ENCODE peak calls at places on chromosomes 6 and 20, in five cellular contexts. D is HCT116, S is upper lobe of left lung, O is body of pancreas, P is adrenal gland. J is an unnamed sample.

GRCh38 chr6:134534708-134535149 is 216.8 kb upstream of the SGK1 start:
- DNase-seq in S (no peak), D (no peak), O (no peak), P (no peak), J (no peak)

GRCh38 chr6:112061605-112062004 is 7.7 kb downstream of the CCN6 start:
- DNase-seq in P (no peak), D (no peak), S (no peak), O (no peak), J (no peak)

GRCh38 chr6:153852481-153852880 is 186.6 kb upstream of the OPRM1 start:
- DNase-seq in O (peak; percentile 52), P (no peak), S (no peak), D (no peak), J (no peak)

GRCh38 chr6:26351544-26351953 is 13.4 kb upstream of the BTN3A2 start:
- DNase-seq in S (no peak), P (peak; percentile 65), D (peak; percentile 76), O (no peak), J (no peak)

GRCh38 chr6:107807186-107807585 is 16.9 kb downstream of the SCML4 start:
- DNase-seq in D (no peak), S (no peak), P (no peak), O (no peak), J (no peak)

GRCh38 chr6:41504526-41505021 is 41.6 kb upstream of the FOXP4 start:
- DNase-seq in P (no peak), O (no peak), D (no peak), S (no peak), J (no peak)

GRCh38 chr6:169890049-169890448 is 138.6 kb downstream of the ERMARD start:
- DNase-seq in O (no peak), P (no peak), S (no peak), D (no peak), J (no peak)

GRCh38 chr6:1351381-1352008 is 37.9 kb upstream of the FOXF2 start:
- DNase-seq in D (no peak), S (no peak), P (no peak), O (no peak), J (no peak)

GRCh38 chr20:40493071-40493470 is 196.0 kb downstream of the MAFB start:
- DNase-seq in O (peak; percentile 18), P (peak; percentile 78), S (no peak), D (no peak), J (no peak)

GRCh38 chr6:110255356-110255755 is 75.1 kb downstream of the CDC40 start:
- DNase-seq in D (no peak), O (no peak), S (no peak), P (no peak), J (no peak)

GRCh38 chr6:148364056-148364844 is 21.6 kb downstream of the SASH1 start:
- DNase-seq in P (peak; percentile 55), D (no peak), S (no peak), O (no peak), J (no peak)

GRCh38 chr6:155521719-155522118 is 66.1 kb upstream of the NOX3 start:
- DNase-seq in P (no peak), S (no peak), O (no peak), D (no peak), J (no peak)

GRCh38 chr6:137736048-137736846 is 130.8 kb upstream of the TNFAIP3 start:
- DNase-seq in P (no peak), S (no peak), O (no peak), D (no peak), J (no peak)

GRCh38 chr6:149094934-149095341 is 222.6 kb upstream of the TAB2 start:
- DNase-seq in P (no peak), S (no peak), D (no peak), O (no peak), J (no peak)

GRCh38 chr20:23106271-23106851 is 20.2 kb upstream of the CD93 start:
- DNase-seq in P (no peak), O (no peak), S (no peak), D (no peak), J (no peak)

GRCh38 chr6:161374971-161375873 is 101.4 kb upstream of the AGPAT4 start:
- DNase-seq in P (peak; percentile 81), S (peak; percentile 77), D (no peak), O (peak; percentile 39), J (peak; percentile 29)

GRCh38 chr6:152310371-152310954 is 326.7 kb downstream of the SYNE1 start:
- DNase-seq in P (no peak), D (no peak), S (no peak), O (no peak), J (no peak)

GRCh38 chr6:65064844-65065243 is 642.2 kb downstream of the EYS start:
- DNase-seq in O (no peak), S (no peak), P (no peak), D (no peak), J (no peak)

GRCh38 chr6:35320031-35320410 is 22.3 kb upstream of the PPARD start:
- DNase-seq in S (no peak), P (no peak), O (no peak), D (no peak), J (no peak)

GRCh38 chr20:7094438-7094997 is 327.0 kb downstream of the BMP2 start:
- DNase-seq in O (peak; percentile 21), P (no peak), D (peak; percentile 4), S (no peak), J (no peak)

GRCh38 chr20:50120935-50121693 is 8.2 kb upstream of the UBE2V1 start:
- DNase-seq in O (peak; percentile 79), P (peak; percentile 90), S (no peak), D (peak; percentile 56), J (peak; percentile 50)

GRCh38 chr6:131914967-131915751 is 36.0 kb downstream of the CCN2 start:
- DNase-seq in O (peak; percentile 74), P (peak; percentile 84), D (peak; percentile 68), S (no peak), J (peak; percentile 49)

GRCh38 chr6:12813321-12813720 is 96.8 kb downstream of the PHACTR1 start:
- DNase-seq in O (no peak), D (no peak), P (no peak), S (no peak), J (no peak)

DNA sequence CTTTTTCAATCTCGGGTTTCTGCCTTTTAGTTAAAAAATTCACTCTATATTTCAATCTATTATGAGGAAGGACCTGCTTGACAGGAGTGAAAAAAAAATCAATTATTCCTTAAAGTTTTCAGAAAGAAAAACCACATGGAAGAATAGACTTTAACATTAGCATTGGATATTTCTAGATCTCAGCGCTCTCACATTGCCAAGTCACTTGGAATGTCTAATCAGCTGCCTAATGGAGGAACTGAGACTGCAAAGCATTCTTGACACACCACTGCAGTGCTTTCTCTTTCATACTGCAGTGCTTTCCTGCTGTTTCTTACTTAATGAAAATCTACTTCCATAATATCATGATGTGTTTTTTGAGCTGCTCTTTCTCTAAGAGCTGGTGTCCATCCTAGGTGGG is 20.4 kb upstream of the MCM3 start:
- DNase-seq in P (no peak), S (no peak), D (no peak), O (no peak), J (no peak)
- H3K4me3 ChIP-seq in P (no peak overlapping the region), S (no peak overlapping the region), D (no peak overlapping the region), O (no peak overlapping the region), J (no peak overlapping the region)

DNA sequence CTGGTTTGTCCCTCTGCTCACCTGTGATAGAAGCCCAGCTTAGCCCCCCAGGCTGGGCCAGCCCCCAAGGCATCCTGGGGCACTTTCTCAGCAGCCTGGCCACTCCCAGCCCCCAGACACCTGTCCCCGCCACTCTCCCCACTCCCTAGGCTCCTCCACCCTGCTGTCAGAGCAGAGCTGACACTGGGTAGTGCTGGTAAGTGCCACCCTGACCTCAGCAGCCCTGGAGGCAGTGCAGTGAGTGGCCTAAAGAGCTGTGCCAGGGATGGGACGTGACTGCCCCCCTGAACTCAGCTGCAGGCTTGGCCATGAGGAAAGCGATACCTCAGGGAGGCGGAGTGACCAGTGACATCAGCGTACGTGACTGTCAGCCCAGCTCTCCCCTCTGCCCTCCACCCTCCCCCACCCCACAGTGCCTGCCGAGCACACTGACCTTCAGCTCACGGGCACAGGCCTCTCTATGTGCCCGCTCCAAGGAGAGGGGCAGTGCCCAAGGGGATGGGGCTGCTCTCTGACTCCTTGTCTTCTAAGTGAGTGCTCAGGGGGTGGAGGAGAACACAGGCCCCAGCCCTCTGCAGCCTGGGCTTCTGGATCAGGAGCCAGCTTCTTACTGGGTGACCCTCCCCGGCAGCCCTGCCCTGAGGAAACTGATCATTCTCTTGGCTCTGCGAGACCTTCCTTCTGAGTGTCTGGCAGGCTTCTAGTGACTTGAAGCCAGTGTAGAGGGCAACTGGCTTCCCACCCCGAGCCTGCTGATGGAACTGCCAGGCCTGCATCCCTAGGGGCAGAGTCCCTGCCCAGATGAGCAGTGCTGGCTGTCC is 172.7 kb downstream of the MRPL14 start:
- DNase-seq in O (peak; percentile 11), D (no peak), S (peak; percentile 34), P (peak; percentile 88), J (no peak)
- TF ChIP-seq POLR2A in O (no peak), D (no peak), S (no peak), P (no peak), J (no peak)

GRCh38 chr20:19757973-19758887 is at the start of gene RIN2:
- DNase-seq in P (peak; percentile 94), D (peak; percentile 21), S (peak; percentile 93), O (peak; percentile 87), J (peak; percentile 91)

GRCh38 chr20:19757487-19757972 is 528 bp upstream of the RIN2 start:
- DNase-seq in P (peak; percentile 91), O (peak; percentile 76), S (peak; percentile 95), D (no peak), J (peak; percentile 84)

GRCh38 chr20:19761853-19762252 is 3.8 kb downstream of the RIN2 start:
- DNase-seq in P (peak; percentile 33), O (no peak), S (no peak), D (no peak), J (no peak)

GRCh38 chr20:19758888-19759331 is 852 bp downstream of the RIN2 start:
- DNase-seq in D (no peak), S (peak; percentile 92), O (peak; percentile 54), P (peak; percentile 72), J (peak; percentile 67)

DNA sequence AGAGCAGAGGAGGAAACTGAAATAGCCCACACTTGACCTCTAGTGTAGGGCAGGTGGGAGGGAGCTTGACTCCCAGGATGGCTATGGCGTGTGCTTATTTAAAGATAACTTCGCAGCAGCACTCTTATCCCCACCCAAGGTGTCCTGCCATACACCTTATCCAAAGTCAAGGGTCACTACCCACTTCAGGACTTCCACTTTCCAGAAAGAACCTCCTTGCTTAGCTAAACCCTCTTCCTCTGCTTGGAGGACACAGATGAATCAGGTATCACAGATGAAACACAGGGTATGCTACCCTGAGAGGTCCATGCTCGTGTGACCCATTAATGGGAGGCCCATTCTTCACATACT is 2.3 kb downstream of the RIN2 start:
- DNase-seq in P (no peak), S (no peak), D (no peak), O (no peak), J (no peak)
- H3K27ac ChIP-seq in P (no peak overlapping the region), S (peak overlapping the region; percentile 100), D (no peak overlapping the region), O (no peak overlapping the region), J (no peak overlapping the region)

DNA sequence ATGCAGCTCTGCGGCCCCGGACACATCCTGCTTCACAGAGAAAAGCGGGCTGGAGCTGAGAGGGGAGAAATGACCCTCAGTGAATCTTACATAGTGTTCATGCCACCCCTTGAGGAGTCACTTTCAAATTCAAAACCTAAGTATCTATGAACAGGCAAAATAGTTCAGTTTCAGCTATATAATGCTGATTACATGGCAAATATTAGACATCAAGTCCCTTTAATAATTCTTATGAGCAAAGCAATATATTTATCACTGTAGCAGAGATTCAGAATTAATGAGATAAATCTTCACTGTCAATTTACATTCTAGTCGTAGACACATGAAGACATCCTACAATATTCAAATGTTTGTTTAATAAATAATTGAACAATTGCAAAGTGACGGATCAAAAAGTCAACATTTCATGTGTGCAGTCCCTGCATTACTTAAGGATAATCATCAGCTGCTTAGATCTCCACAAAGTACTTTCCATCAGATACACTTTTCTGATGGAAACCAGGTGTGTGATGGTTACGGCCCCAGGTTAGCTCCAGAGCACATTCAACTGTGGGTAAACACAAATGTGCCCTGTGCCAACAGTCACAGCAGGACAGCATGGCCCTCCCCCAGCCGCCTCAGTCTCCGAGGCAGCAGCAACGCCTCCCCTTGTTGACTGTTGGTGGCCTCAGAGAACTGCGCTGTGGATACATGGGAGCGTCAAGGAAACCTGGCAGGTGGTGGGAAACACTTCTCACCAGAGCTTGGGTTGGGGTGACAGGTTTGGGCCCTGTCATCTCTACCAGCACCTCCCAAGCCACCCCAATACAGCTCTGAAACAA is 787 bp upstream of the PRR18 start:
- DNase-seq in O (no peak), P (no peak), D (no peak), S (no peak), J (no peak)
- H3K4me3 ChIP-seq in O (no peak overlapping the region), P (no peak overlapping the region), D (no peak overlapping the region), S (no peak overlapping the region), J (no peak overlapping the region)

J was measured in ovary.